ENCODE peak calls at places on chromosomes 2 and 18, in six cellular contexts. One of them, this sample, is unnamed.

GRCh38 chr2:225328192-225328591 is 71.3 kb upstream of the NYAP2 start:
- DNase-seq in stimulated activated CD4-positive, alpha-beta T cell treated with anti-CD3 and anti-CD28 coated beads, Interleukin-12 subunit alpha, Interleukin-12 subunit beta, amount 100 ng/mL, for 48 hours: no peak
- DNase-seq in EL: peak
- DNase-seq in neuronal stem cell: no peak
- DNase-seq in A549: peak
- DNase-seq in AG09319: no peak
- DNase-seq in this sample: no peak

GRCh38 chr2:57701391-57701791 is 345.2 kb upstream of the VRK2 start:
- DNase-seq in stimulated activated CD4-positive, alpha-beta T cell treated with anti-CD3 and anti-CD28 coated beads, Interleukin-12 subunit alpha, Interleukin-12 subunit beta, amount 100 ng/mL, for 48 hours: no peak
- DNase-seq in EL: peak
- DNase-seq in neuronal stem cell: peak
- DNase-seq in A549: peak
- DNase-seq in AG09319: no peak
- DNase-seq in this sample: no peak

GRCh38 chr18:13376841-13377351 is 158.3 kb downstream of the LDLRAD4 start:
- DNase-seq in stimulated activated CD4-positive, alpha-beta T cell treated with anti-CD3 and anti-CD28 coated beads, Interleukin-12 subunit alpha, Interleukin-12 subunit beta, amount 100 ng/mL, for 48 hours: peak
- DNase-seq in EL: no peak
- DNase-seq in neuronal stem cell: no peak
- DNase-seq in A549: no peak
- DNase-seq in AG09319: no peak
- DNase-seq in this sample: no peak

GRCh38 chr2:217220228-217221013 is 360.6 kb upstream of the TNP1 start:
- DNase-seq in stimulated activated CD4-positive, alpha-beta T cell treated with anti-CD3 and anti-CD28 coated beads, Interleukin-12 subunit alpha, Interleukin-12 subunit beta, amount 100 ng/mL, for 48 hours: no peak
- DNase-seq in EL: no peak
- DNase-seq in neuronal stem cell: no peak
- DNase-seq in A549: no peak
- DNase-seq in AG09319: no peak
- DNase-seq in this sample: no peak

GRCh38 chr2:241901018-241901380 is 31.5 kb downstream of the RTP5 start:
- DNase-seq in stimulated activated CD4-positive, alpha-beta T cell treated with anti-CD3 and anti-CD28 coated beads, Interleukin-12 subunit alpha, Interleukin-12 subunit beta, amount 100 ng/mL, for 48 hours: no peak
- DNase-seq in EL: no peak
- DNase-seq in neuronal stem cell: no peak
- DNase-seq in A549: no peak
- DNase-seq in AG09319: no peak
- DNase-seq in this sample: no peak

GRCh38 chr2:51780353-51780752 is 748.4 kb upstream of the NRXN1 start:
- DNase-seq in stimulated activated CD4-positive, alpha-beta T cell treated with anti-CD3 and anti-CD28 coated beads, Interleukin-12 subunit alpha, Interleukin-12 subunit beta, amount 100 ng/mL, for 48 hours: no peak
- DNase-seq in EL: no peak
- DNase-seq in neuronal stem cell: no peak
- DNase-seq in A549: no peak
- DNase-seq in AG09319: no peak
- DNase-seq in this sample: no peak

GRCh38 chr18:6431659-6432318 is 17.1 kb upstream of the L3MBTL4 start:
- DNase-seq in stimulated activated CD4-positive, alpha-beta T cell treated with anti-CD3 and anti-CD28 coated beads, Interleukin-12 subunit alpha, Interleukin-12 subunit beta, amount 100 ng/mL, for 48 hours: no peak
- DNase-seq in EL: no peak
- DNase-seq in neuronal stem cell: no peak
- DNase-seq in A549: no peak
- DNase-seq in AG09319: no peak
- DNase-seq in this sample: no peak

GRCh38 chr2:227818569-227819397 is 5.1 kb downstream of the CCL20 start:
- DNase-seq in stimulated activated CD4-positive, alpha-beta T cell treated with anti-CD3 and anti-CD28 coated beads, Interleukin-12 subunit alpha, Interleukin-12 subunit beta, amount 100 ng/mL, for 48 hours: no peak
- DNase-seq in EL: no peak
- DNase-seq in neuronal stem cell: no peak
- DNase-seq in A549: peak
- DNase-seq in AG09319: no peak
- DNase-seq in this sample: no peak

GRCh38 chr18:25171334-25171733 is 180.6 kb downstream of the ZNF521 start:
- DNase-seq in stimulated activated CD4-positive, alpha-beta T cell treated with anti-CD3 and anti-CD28 coated beads, Interleukin-12 subunit alpha, Interleukin-12 subunit beta, amount 100 ng/mL, for 48 hours: no peak
- DNase-seq in EL: no peak
- DNase-seq in neuronal stem cell: no peak
- DNase-seq in A549: no peak
- DNase-seq in AG09319: no peak
- DNase-seq in this sample: no peak

GRCh38 chr2:44926957-44927356 is 14.5 kb upstream of the SIX3 start:
- DNase-seq in stimulated activated CD4-positive, alpha-beta T cell treated with anti-CD3 and anti-CD28 coated beads, Interleukin-12 subunit alpha, Interleukin-12 subunit beta, amount 100 ng/mL, for 48 hours: no peak
- DNase-seq in EL: no peak
- DNase-seq in neuronal stem cell: no peak
- DNase-seq in A549: no peak
- DNase-seq in AG09319: no peak
- DNase-seq in this sample: no peak

GRCh38 chr2:66845307-66845706 is 410.4 kb downstream of the MEIS1 start:
- DNase-seq in stimulated activated CD4-positive, alpha-beta T cell treated with anti-CD3 and anti-CD28 coated beads, Interleukin-12 subunit alpha, Interleukin-12 subunit beta, amount 100 ng/mL, for 48 hours: no peak
- DNase-seq in EL: peak
- DNase-seq in neuronal stem cell: no peak
- DNase-seq in A549: no peak
- DNase-seq in AG09319: no peak
- DNase-seq in this sample: no peak

GRCh38 chr2:142140434-142140845 is 9.6 kb upstream of the LRP1B start:
- DNase-seq in stimulated activated CD4-positive, alpha-beta T cell treated with anti-CD3 and anti-CD28 coated beads, Interleukin-12 subunit alpha, Interleukin-12 subunit beta, amount 100 ng/mL, for 48 hours: no peak
- DNase-seq in EL: peak
- DNase-seq in neuronal stem cell: peak
- DNase-seq in A549: peak
- DNase-seq in AG09319: no peak
- DNase-seq in this sample: no peak

GRCh38 chr2:223560704-223561435 is 41.3 kb downstream of the SCG2 start:
- DNase-seq in stimulated activated CD4-positive, alpha-beta T cell treated with anti-CD3 and anti-CD28 coated beads, Interleukin-12 subunit alpha, Interleukin-12 subunit beta, amount 100 ng/mL, for 48 hours: no peak
- DNase-seq in EL: peak
- DNase-seq in neuronal stem cell: no peak
- DNase-seq in A549: peak
- DNase-seq in AG09319: no peak
- DNase-seq in this sample: no peak

GRCh38 chr2:96949701-96950350 is 36.6 kb downstream of the FAM178B start:
- DNase-seq in stimulated activated CD4-positive, alpha-beta T cell treated with anti-CD3 and anti-CD28 coated beads, Interleukin-12 subunit alpha, Interleukin-12 subunit beta, amount 100 ng/mL, for 48 hours: no peak
- DNase-seq in EL: no peak
- DNase-seq in neuronal stem cell: no peak
- DNase-seq in A549: no peak
- DNase-seq in AG09319: no peak
- DNase-seq in this sample: no peak

GRCh38 chr2:669323-669722 is 7.9 kb downstream of the TMEM18 start:
- DNase-seq in stimulated activated CD4-positive, alpha-beta T cell treated with anti-CD3 and anti-CD28 coated beads, Interleukin-12 subunit alpha, Interleukin-12 subunit beta, amount 100 ng/mL, for 48 hours: no peak
- DNase-seq in EL: peak
- DNase-seq in neuronal stem cell: no peak
- DNase-seq in A549: no peak
- DNase-seq in AG09319: no peak
- DNase-seq in this sample: no peak

GRCh38 chr2:175167076-175167791 is 769 bp downstream of the ATF2 start:
- DNase-seq in stimulated activated CD4-positive, alpha-beta T cell treated with anti-CD3 and anti-CD28 coated beads, Interleukin-12 subunit alpha, Interleukin-12 subunit beta, amount 100 ng/mL, for 48 hours: no peak
- DNase-seq in EL: peak
- DNase-seq in neuronal stem cell: no peak
- DNase-seq in A549: peak
- DNase-seq in AG09319: no peak
- DNase-seq in this sample: no peak

GRCh38 chr2:96800762-96801463 is 15.2 kb upstream of the CNNM3 start:
- DNase-seq in stimulated activated CD4-positive, alpha-beta T cell treated with anti-CD3 and anti-CD28 coated beads, Interleukin-12 subunit alpha, Interleukin-12 subunit beta, amount 100 ng/mL, for 48 hours: peak
- DNase-seq in EL: peak
- DNase-seq in neuronal stem cell: peak
- DNase-seq in A549: peak
- DNase-seq in AG09319: no peak
- DNase-seq in this sample: no peak

GRCh38 chr2:16652296-16653082 is 13.1 kb downstream of the CYRIA start:
- DNase-seq in stimulated activated CD4-positive, alpha-beta T cell treated with anti-CD3 and anti-CD28 coated beads, Interleukin-12 subunit alpha, Interleukin-12 subunit beta, amount 100 ng/mL, for 48 hours: no peak
- DNase-seq in EL: no peak
- DNase-seq in neuronal stem cell: no peak
- DNase-seq in A549: no peak
- DNase-seq in AG09319: no peak
- DNase-seq in this sample: no peak

GRCh38 chr2:197322729-197323720 is 12.4 kb upstream of the ANKRD44 start:
- DNase-seq in stimulated activated CD4-positive, alpha-beta T cell treated with anti-CD3 and anti-CD28 coated beads, Interleukin-12 subunit alpha, Interleukin-12 subunit beta, amount 100 ng/mL, for 48 hours: no peak
- DNase-seq in EL: no peak
- DNase-seq in neuronal stem cell: no peak
- DNase-seq in A549: no peak
- DNase-seq in AG09319: no peak
- DNase-seq in this sample: no peak